ENCODE peak calls at places on chromosomes 4 and X, in six cellular contexts. B, P, J, Z, T and N are unnamed samples. For H3K79me2, the result is how much of the 10 kb centered on the place peaks cover.

GRCh38 chrX:110182865-110183264 is 135.0 kb downstream of the AMMECR1 start:
- DNase-seq in B (no peak), P (no peak), J (no peak), Z (no peak), T (no peak), N (no peak)

GRCh38 chrX:134599173-134599914 is 58.9 kb downstream of the PLAC1 start:
- DNase-seq in B (no peak), P (no peak), J (no peak), Z (peak), T (no peak), N (peak)

GRCh38 chrX:37685452-37686347 is at the start of gene XK:
- DNase-seq in B (no peak), P (peak), J (peak), Z (peak), T (peak), N (peak)

GRCh38 chr4:105600951-105601350 is 48.5 kb downstream of the ARHGEF38 start:
- DNase-seq in B (no peak), P (no peak), J (no peak), Z (no peak), T (no peak), N (no peak)

GRCh38 chrX:76248901-76249300 is 76.0 kb downstream of the PBDC1 start:
- DNase-seq in B (no peak), P (no peak), J (no peak), Z (no peak), T (no peak), N (no peak)

GRCh38 chr4:98586231-98586630 is 72.2 kb downstream of the TSPAN5 start:
- DNase-seq in B (no peak), P (no peak), J (no peak), Z (no peak), T (no peak), N (no peak)

GRCh38 chr4:185101354-185101890 is 41.6 kb upstream of the SLC25A4 start:
- DNase-seq in B (no peak), P (no peak), J (no peak), Z (no peak), T (no peak), N (no peak)

GRCh38 chrX:2220829-2221567 is 279.8 kb downstream of the DHRSX start:
- DNase-seq in B (no peak), P (no peak), J (no peak), Z (no peak), T (no peak), N (no peak)

GRCh38 chrX:72003811-72004750 is 93.4 kb downstream of the NHSL2 start:
- DNase-seq in B (no peak), P (peak), J (peak), Z (peak), T (peak), N (peak)
- H2AFZ ChIP-seq in B (no peak), P (no peak), J (peak), Z (no peak), T (peak), N (peak)

GRCh38 chr4:183170894-183171293 is 71.8 kb downstream of the WWC2 start:
- DNase-seq in B (no peak), P (no peak), J (no peak), Z (no peak), T (no peak), N (no peak)
- H3K79me2 ChIP-seq in B (under half), P (half or more), J (half or more), Z (under half), T (half or more), N (half or more)

DNA sequence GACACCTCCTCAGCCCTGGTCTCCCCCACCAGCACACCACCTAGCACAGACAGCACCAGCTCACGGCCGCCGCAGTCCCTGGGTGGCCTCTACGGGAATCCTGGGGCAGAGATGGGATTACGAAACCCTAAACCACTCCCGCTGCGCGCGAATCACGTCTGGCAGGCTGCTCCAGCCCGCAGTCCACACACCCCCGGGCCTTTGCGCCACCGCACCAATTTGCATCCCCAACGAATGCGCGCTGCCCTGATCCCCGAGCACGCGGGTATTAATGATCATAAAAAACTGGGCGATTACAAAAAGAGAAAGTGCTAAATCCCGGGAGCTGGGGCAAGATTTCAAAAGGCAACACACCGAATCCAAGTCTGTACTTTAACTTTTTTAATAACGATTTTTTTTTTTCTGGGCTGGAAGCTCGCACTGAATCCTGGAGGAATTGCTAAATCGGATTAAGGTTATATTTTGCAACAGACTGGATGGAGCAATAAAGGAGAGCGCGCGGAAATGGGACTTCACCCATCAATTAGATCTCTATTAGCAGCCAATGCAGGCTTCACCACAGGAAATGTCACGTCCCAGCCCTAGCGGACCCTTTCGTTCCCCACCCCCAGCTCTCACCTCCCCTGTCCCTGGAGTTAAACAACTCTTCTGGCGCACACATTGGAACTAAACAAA is 69.8 kb upstream of the TMEM33 start:
- DNase-seq in B (no peak), P (peak), J (no peak), Z (no peak), T (no peak), N (no peak)
- TF ChIP-seq EZH2 in B (no peak), P (peak), J (no peak), Z (peak), T (no peak), N (peak)

GRCh38 chr4:22238742-22239141 is 277.1 kb downstream of the ADGRA3 start:
- DNase-seq in B (no peak), P (peak), J (no peak), Z (no peak), T (no peak), N (no peak)
- H2AFZ ChIP-seq in B (no peak), P (peak), J (no peak), Z (no peak), T (no peak), N (no peak)

DNA sequence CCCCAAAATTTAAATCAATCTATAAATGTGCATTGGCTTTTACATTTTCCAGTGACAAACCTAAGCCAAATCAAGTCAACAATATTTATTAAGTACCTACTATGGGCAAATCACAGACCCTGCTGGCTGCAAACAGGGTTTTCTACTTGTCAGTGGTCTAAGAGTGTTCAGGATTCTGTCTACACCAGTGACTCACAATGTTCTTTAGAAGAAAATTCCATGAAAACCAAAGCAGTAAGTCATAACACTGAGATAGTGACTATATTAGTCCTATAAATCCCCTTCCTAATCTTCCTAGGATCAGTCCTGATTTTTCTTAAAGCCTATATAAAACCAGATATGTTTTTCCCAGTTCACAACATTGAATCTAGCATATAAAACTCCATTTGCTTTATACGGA is 69.7 kb downstream of the PPP3CA start:
- DNase-seq in B (no peak), P (no peak), J (peak), Z (peak), T (no peak), N (peak)
- H3K79me2 ChIP-seq in B (under half), P (under half), J (half or more), Z (under half), T (half or more), N (half or more)

GRCh38 chr4:176002007-176002623 is 63.5 kb upstream of the WDR17 start:
- DNase-seq in B (no peak), P (peak), J (no peak), Z (peak), T (peak), N (peak)

GRCh38 chr4:175998782-175999181 is 66.9 kb upstream of the WDR17 start:
- DNase-seq in B (no peak), P (peak), J (peak), Z (no peak), T (peak), N (peak)

GRCh38 chr4:175999944-176000343 is 65.7 kb upstream of the WDR17 start:
- DNase-seq in B (no peak), P (no peak), J (no peak), Z (no peak), T (no peak), N (no peak)

GRCh38 chr4:175997291-175997690 is 68.3 kb upstream of the WDR17 start:
- DNase-seq in B (no peak), P (no peak), J (no peak), Z (no peak), T (no peak), N (no peak)

GRCh38 chr4:176001171-176002006 is 64.3 kb upstream of the WDR17 start:
- DNase-seq in B (no peak), P (peak), J (no peak), Z (peak), T (peak), N (peak)
- TF ChIP-seq EZH2 in B (no peak), P (peak), J (peak), Z (no peak), T (no peak), N (no peak)

GRCh38 chr4:86500527-86500926 is 93.6 kb upstream of the PTPN13 start:
- DNase-seq in B (no peak), P (no peak), J (no peak), Z (no peak), T (no peak), N (no peak)
- H2AFZ ChIP-seq in B (no peak), P (no peak), J (no peak), Z (no peak), T (no peak), N (no peak)